ENCODE peak calls at places on chromosomes 4 and X, in four cellular contexts. One of them, this sample, is unnamed.

GRCh38 chr4:2330119-2331042 is 68.5 kb upstream of the MXD4 start:
- DNase-seq in cardiac muscle cell: peak; percentile 88
- DNase-seq in A549: peak; percentile 27
- DNase-seq in lower lobe of right lung: no peak
- DNase-seq in this sample: peak; percentile 45

GRCh38 chr4:85556293-85556692 is 81.3 kb downstream of the ARHGAP24 start:
- DNase-seq in lower lobe of right lung: no peak
- DNase-seq in cardiac muscle cell: no peak
- DNase-seq in A549: no peak
- DNase-seq in this sample: no peak

GRCh38 chrX:37926700-37927099 is 79.3 kb upstream of the DYNLT3 start:
- DNase-seq in lower lobe of right lung: no peak
- DNase-seq in cardiac muscle cell: peak; percentile 59
- DNase-seq in A549: peak; percentile 25
- DNase-seq in this sample: no peak

GRCh38 chr4:158163941-158164665 is 8.7 kb downstream of the GASK1B start:
- DNase-seq in A549: no peak
- DNase-seq in cardiac muscle cell: no peak
- DNase-seq in lower lobe of right lung: no peak
- DNase-seq in this sample: no peak

GRCh38 chr4:126738926-126739325 is 893.8 kb upstream of the INTU start:
- DNase-seq in A549: no peak
- DNase-seq in cardiac muscle cell: no peak
- DNase-seq in lower lobe of right lung: no peak
- DNase-seq in this sample: no peak

GRCh38 chr4:165312506-165312905 is 15.0 kb upstream of the MSMO1 start:
- DNase-seq in cardiac muscle cell: peak; percentile 63
- DNase-seq in A549: no peak
- DNase-seq in lower lobe of right lung: no peak
- DNase-seq in this sample: no peak

GRCh38 chr4:156193116-156193515 is 239.4 kb upstream of the CTSO start:
- DNase-seq in lower lobe of right lung: no peak
- DNase-seq in A549: no peak
- DNase-seq in cardiac muscle cell: no peak
- DNase-seq in this sample: no peak

GRCh38 chr4:55405073-55405472 is 9.3 kb downstream of the TMEM165 start:
- DNase-seq in lower lobe of right lung: no peak
- DNase-seq in A549: no peak
- DNase-seq in cardiac muscle cell: no peak
- DNase-seq in this sample: no peak

GRCh38 chr4:110486226-110486625 is 10.3 kb downstream of the ENPEP start:
- DNase-seq in lower lobe of right lung: no peak
- DNase-seq in cardiac muscle cell: no peak
- DNase-seq in A549: no peak
- DNase-seq in this sample: no peak

GRCh38 chr4:110483516-110483915 is 7.6 kb downstream of the ENPEP start:
- DNase-seq in A549: no peak
- DNase-seq in cardiac muscle cell: no peak
- DNase-seq in lower lobe of right lung: no peak
- DNase-seq in this sample: no peak

GRCh38 chr4:110484029-110484428 is 8.1 kb downstream of the ENPEP start:
- DNase-seq in A549: no peak
- DNase-seq in lower lobe of right lung: no peak
- DNase-seq in cardiac muscle cell: no peak
- DNase-seq in this sample: no peak

GRCh38 chr4:110484767-110485166 is 8.8 kb downstream of the ENPEP start:
- DNase-seq in A549: no peak
- DNase-seq in lower lobe of right lung: no peak
- DNase-seq in cardiac muscle cell: peak; percentile 84
- DNase-seq in this sample: no peak

GRCh38 chr4:110485452-110485851 is 9.5 kb downstream of the ENPEP start:
- DNase-seq in A549: no peak
- DNase-seq in lower lobe of right lung: no peak
- DNase-seq in cardiac muscle cell: no peak
- DNase-seq in this sample: no peak
- H3K27ac ChIP-seq in A549: no peak overlapping the region
- H3K27ac ChIP-seq in lower lobe of right lung: no peak overlapping the region
- H3K27ac ChIP-seq in cardiac muscle cell: peak overlapping the region; percentile 75
- H3K27ac ChIP-seq in this sample: peak overlapping the region; percentile 3

DNA sequence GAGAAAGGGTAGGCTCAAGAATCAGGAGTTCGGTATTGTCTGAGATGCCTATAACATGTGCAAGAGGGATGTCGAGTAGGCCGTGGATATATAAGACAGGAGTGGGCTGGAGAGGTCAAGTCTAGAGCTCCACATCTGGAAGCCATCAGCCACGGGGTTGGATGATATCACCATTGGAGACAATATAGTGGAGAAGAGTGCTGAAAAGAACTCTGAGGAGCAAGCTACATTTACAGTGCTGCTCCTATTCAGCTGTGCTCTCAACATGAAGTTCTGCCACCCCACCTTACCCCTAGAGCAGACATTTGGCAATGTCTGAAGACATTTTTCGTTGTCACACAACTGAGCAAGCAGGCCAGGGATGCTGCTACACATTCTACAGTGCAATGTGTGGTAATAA is 21.0 kb upstream of the PLAC1 start:
- DNase-seq in A549: no peak
- DNase-seq in cardiac muscle cell: no peak
- DNase-seq in lower lobe of right lung: no peak
- DNase-seq in this sample: no peak
- H3K27ac ChIP-seq in A549: no peak overlapping the region
- H3K27ac ChIP-seq in cardiac muscle cell: no peak overlapping the region
- H3K27ac ChIP-seq in lower lobe of right lung: no peak overlapping the region
- H3K27ac ChIP-seq in this sample: no peak overlapping the region

DNA sequence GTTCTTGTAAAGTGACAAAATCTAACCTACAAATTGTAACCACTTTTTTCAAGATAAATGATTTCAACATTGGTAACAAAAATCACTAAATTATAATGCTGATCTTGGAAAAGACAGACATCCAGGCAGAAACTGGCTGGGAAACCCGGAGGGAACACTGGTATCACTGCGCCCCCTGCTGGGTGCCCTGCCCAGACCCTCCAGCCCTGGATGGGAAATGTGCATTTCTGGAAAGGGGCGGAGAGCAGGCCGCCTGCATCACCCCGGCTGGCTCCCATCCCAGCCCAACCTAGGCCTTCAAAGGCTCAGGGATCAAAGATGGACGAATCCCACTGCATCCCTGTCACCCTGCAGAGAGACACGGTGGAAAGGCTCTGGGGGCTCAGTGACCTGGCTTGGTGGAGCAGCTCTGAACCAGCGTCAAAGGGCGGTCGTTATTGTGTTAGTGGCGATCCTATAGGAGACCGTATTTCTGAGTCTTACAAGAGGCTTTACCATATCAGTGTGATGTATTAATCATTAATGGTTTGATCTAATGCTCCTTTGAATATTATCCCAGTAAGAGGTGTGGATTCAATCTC is 37.3 kb downstream of the ACOX3 start:
- DNase-seq in A549: peak; percentile 66
- DNase-seq in cardiac muscle cell: peak; percentile 90
- DNase-seq in lower lobe of right lung: peak; percentile 82
- DNase-seq in this sample: peak; percentile 93
- H3K27ac ChIP-seq in A549: no peak overlapping the region
- H3K27ac ChIP-seq in cardiac muscle cell: no peak overlapping the region
- H3K27ac ChIP-seq in lower lobe of right lung: peak overlapping the region; percentile 53
- H3K27ac ChIP-seq in this sample: peak overlapping the region; percentile 63

GRCh38 chrX:46916273-46916672 is 4.1 kb downstream of the JADE3 start:
- DNase-seq in lower lobe of right lung: no peak
- DNase-seq in A549: no peak
- DNase-seq in cardiac muscle cell: no peak
- DNase-seq in this sample: no peak
- H3K27ac ChIP-seq in lower lobe of right lung: no peak overlapping the region
- H3K27ac ChIP-seq in A549: no peak overlapping the region
- H3K27ac ChIP-seq in cardiac muscle cell: no peak overlapping the region
- H3K27ac ChIP-seq in this sample: no peak overlapping the region

GRCh38 chrX:7542566-7542965 is 300.4 kb upstream of the VCX start:
- DNase-seq in A549: no peak
- DNase-seq in lower lobe of right lung: no peak
- DNase-seq in cardiac muscle cell: no peak
- DNase-seq in this sample: no peak
- H3K27ac ChIP-seq in A549: no peak overlapping the region
- H3K27ac ChIP-seq in lower lobe of right lung: no peak overlapping the region
- H3K27ac ChIP-seq in cardiac muscle cell: no peak overlapping the region
- H3K27ac ChIP-seq in this sample: no peak overlapping the region

GRCh38 chrX:103503163-103503852 is 16.0 kb downstream of the RAB40A start:
- DNase-seq in A549: no peak
- DNase-seq in cardiac muscle cell: no peak
- DNase-seq in lower lobe of right lung: no peak
- DNase-seq in this sample: no peak
- H3K27ac ChIP-seq in A549: no peak overlapping the region
- H3K27ac ChIP-seq in cardiac muscle cell: no peak overlapping the region
- H3K27ac ChIP-seq in lower lobe of right lung: no peak overlapping the region
- H3K27ac ChIP-seq in this sample: no peak overlapping the region

DNA sequence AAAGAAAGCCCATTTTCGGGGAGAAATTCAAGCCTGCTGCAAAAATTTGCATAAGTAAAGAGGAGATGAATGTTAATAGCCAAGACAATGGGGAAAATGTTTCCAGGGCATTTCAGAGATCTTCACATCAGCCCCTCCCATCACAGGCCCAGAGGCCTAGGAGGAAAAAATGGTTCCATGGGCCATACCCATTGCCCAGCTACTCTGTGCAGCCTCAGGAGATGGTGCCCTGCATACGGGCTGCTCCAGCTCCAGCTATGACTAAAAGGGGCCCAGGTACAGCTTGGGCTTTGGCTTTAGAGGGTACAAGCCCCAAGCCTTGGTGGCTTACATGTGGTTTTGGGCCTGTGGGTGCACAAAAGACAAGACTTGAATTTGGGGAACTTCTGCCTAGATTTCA is 168.0 kb upstream of the DIPK2B start:
- DNase-seq in cardiac muscle cell: no peak
- DNase-seq in A549: peak; percentile 4
- DNase-seq in lower lobe of right lung: no peak
- DNase-seq in this sample: no peak
- H3K27ac ChIP-seq in cardiac muscle cell: no peak overlapping the region
- H3K27ac ChIP-seq in A549: no peak overlapping the region
- H3K27ac ChIP-seq in lower lobe of right lung: no peak overlapping the region
- H3K27ac ChIP-seq in this sample: no peak overlapping the region